ENCODE peak calls at places on chromosomes 11 and 22, in four cellular contexts. T is effector memory CD4-positive, alpha-beta T cell; Y is NCI-H2029; B is breast epithelium. A is an unnamed sample.

GRCh38 chr11:33660962-33661361 is 39.7 kb downstream of the C11orf91 start:
- DNase-seq in T (no peak), Y (no peak), B (no peak), A (no peak)

GRCh38 chr11:120696597-120696996 is 185.0 kb downstream of the GRIK4 start:
- DNase-seq in T (no peak), Y (no peak), B (no peak), A (no peak)

GRCh38 chr22:22401381-22401780 is 107.2 kb downstream of the ZNF280B start:
- DNase-seq in T (no peak), Y (no peak), B (no peak), A (no peak)

GRCh38 chr11:28146123-28146751 is 38.0 kb downstream of the METTL15 start:
- DNase-seq in T (no peak), Y (no peak), B (no peak), A (peak)

GRCh38 chr11:568306-569259 is 7.7 kb upstream of the PHRF1 start:
- DNase-seq in T (peak), Y (peak), B (peak), A (peak)

GRCh38 chr11:84947970-84948600 is 679.1 kb downstream of the DLG2 start:
- DNase-seq in T (no peak), Y (no peak), B (no peak), A (no peak)

GRCh38 chr11:47071871-47072270 is 104.8 kb downstream of the ARFGAP2 start:
- DNase-seq in T (no peak), Y (no peak), B (no peak), A (no peak)

GRCh38 chr11:78268516-78269410 is 80.0 kb downstream of the USP35 start:
- DNase-seq in T (no peak), Y (no peak), B (no peak), A (no peak)

GRCh38 chr22:49295851-49296560 is 531.7 kb downstream of the BRD1 start:
- DNase-seq in T (no peak), Y (peak), B (peak), A (no peak)

GRCh38 chr11:4123218-4123617 is 28.6 kb downstream of the RRM1 start:
- DNase-seq in T (no peak), Y (no peak), B (no peak), A (no peak)

GRCh38 chr22:38214248-38215056 is 12.7 kb downstream of the MAFF start:
- DNase-seq in T (peak), Y (peak), B (peak), A (no peak)

GRCh38 chr11:112004389-112004788 is 20.8 kb upstream of the DLAT start:
- DNase-seq in T (no peak), Y (no peak), B (no peak), A (no peak)

GRCh38 chr11:2390871-2391662 is 9.5 kb upstream of the TSSC4 start:
- DNase-seq in T (no peak), Y (no peak), B (no peak), A (peak)

GRCh38 chr11:18495268-18495667 is 31.5 kb downstream of the TSG101 start:
- DNase-seq in T (no peak), Y (no peak), B (no peak), A (no peak)

GRCh38 chr11:120577624-120578363 is 66.2 kb downstream of the GRIK4 start:
- DNase-seq in T (no peak), Y (no peak), B (no peak), A (no peak)

GRCh38 chr11:3000032-3000961 is 8.2 kb upstream of the NAP1L4 start:
- DNase-seq in T (no peak), Y (peak), B (peak), A (peak)

GRCh38 chr22:36383110-36383581 is 4.6 kb downstream of the MYH9 start:
- DNase-seq in T (peak), Y (peak), B (peak), A (peak)

GRCh38 chr11:62786318-62787004 is 741 bp upstream of the TMEM179B start:
- DNase-seq in T (peak), Y (peak), B (peak), A (peak)

GRCh38 chr11:37630866-37631265 is 1032.8 kb upstream of the RAG2 start:
- DNase-seq in T (no peak), Y (no peak), B (no peak), A (no peak)

GRCh38 chr11:86176165-86176884 is 68.2 kb upstream of the EED start:
- DNase-seq in T (no peak), Y (no peak), B (no peak), A (peak)

GRCh38 chr11:123429336-123429735 is 733 bp upstream of the GRAMD1B start:
- DNase-seq in T (no peak), Y (no peak), B (no peak), A (peak)

GRCh38 chr22:32334640-32335365 is 22.9 kb upstream of the RFPL3 start:
- DNase-seq in T (no peak), Y (no peak), B (no peak), A (no peak)

GRCh38 chr22:22816171-22816514 is 71.5 kb upstream of the IGLL5 start:
- DNase-seq in T (no peak), Y (no peak), B (peak), A (no peak)

GRCh38 chr11:112364962-112365481 is 104.4 kb upstream of the PLET1 start:
- DNase-seq in T (no peak), Y (no peak), B (no peak), A (peak)

GRCh38 chr11:88484873-88485621 is 147.5 kb upstream of the CTSC start:
- DNase-seq in T (no peak), Y (peak), B (no peak), A (peak)

A was measured in A172.